ENCODE peak calls at places on chromosomes 1 and 21, in eight cellular contexts. Z is fibroblast of lung, A is neural progenitor cell, B is substantia nigra, I is heart right ventricle, Q is thoracic aorta, J is Karpas-422, V is caudate nucleus. D is an unnamed sample.

GRCh38 chr21:41317458-41317857 is 857 bp downstream of the FAM3B start:
- DNase-seq in B (no peak), J (no peak), V (no peak), Z (no peak), I (no peak), A (no peak), Q (no peak), D (no peak)

GRCh38 chr1:226549094-226549936 is 751 bp downstream of the STUM start:
- DNase-seq in V (no peak), J (no peak), Q (no peak), A (peak), I (no peak), B (no peak), Z (no peak), D (no peak)

GRCh38 chr1:155255243-155256100 is at the start of gene ENTREP3:
- DNase-seq in J (peak), A (peak), B (peak), I (peak), Z (peak), V (peak), Q (peak), D (peak)

GRCh38 chr21:36719614-36720013 is 20.7 kb downstream of the SIM2 start:
- DNase-seq in Z (no peak), A (no peak), V (no peak), J (no peak), I (no peak), Q (no peak), B (no peak), D (no peak)

GRCh38 chr21:34981793-34982192 is 67.3 kb downstream of the RUNX1 start:
- DNase-seq in Q (no peak), J (no peak), B (no peak), A (no peak), I (no peak), V (no peak), Z (no peak), D (no peak)

GRCh38 chr21:26140185-26140584 is 30.4 kb downstream of the APP start:
- DNase-seq in A (no peak), B (no peak), I (peak), Q (no peak), Z (peak), J (no peak), V (no peak), D (peak)

GRCh38 chr1:51423098-51423821 is 92.9 kb upstream of the TTC39A start:
- DNase-seq in V (peak), B (no peak), A (peak), Z (peak), Q (no peak), J (no peak), I (no peak), D (no peak)

GRCh38 chr21:31182231-31183129 is 144.2 kb upstream of the KRTAP19-8 start:
- DNase-seq in Z (no peak), A (no peak), V (no peak), J (no peak), B (no peak), I (no peak), Q (no peak), D (no peak)

GRCh38 chr1:26692793-26693490 is 2.9 kb upstream of the ARID1A start:
- DNase-seq in I (peak), Z (peak), J (peak), Q (peak), B (peak), V (peak), A (peak), D (peak)

GRCh38 chr1:15559189-15559815 is 25.5 kb downstream of the AGMAT start:
- DNase-seq in B (no peak), Z (no peak), Q (no peak), J (no peak), A (no peak), I (no peak), V (no peak), D (no peak)

GRCh38 chr1:195939844-195940243 is 668.4 kb downstream of the KCNT2 start:
- DNase-seq in J (no peak), Z (peak), Q (no peak), V (no peak), A (peak), I (no peak), B (no peak), D (no peak)

GRCh38 chr1:180616441-180616840 is 15.4 kb upstream of the XPR1 start:
- DNase-seq in J (no peak), A (no peak), B (no peak), Q (no peak), V (no peak), I (no peak), Z (peak), D (no peak)
- H3K27ac ChIP-seq in J (no peak), A (no peak), B (no peak), Q (no peak), V (no peak), I (no peak), Z (peak), D (no peak)

GRCh38 chr21:45208627-45208951 is 79.1 kb downstream of the POFUT2 start:
- DNase-seq in B (no peak), A (no peak), J (no peak), Q (no peak), Z (peak), V (no peak), I (no peak), D (no peak)
- H3K27ac ChIP-seq in B (no peak), A (no peak), J (no peak), Q (no peak), Z (no peak), V (no peak), I (no peak), D (no peak)

GRCh38 chr1:230132758-230133157 is 65.7 kb downstream of the GALNT2 start:
- DNase-seq in I (no peak), A (no peak), V (no peak), Z (no peak), Q (no peak), J (no peak), B (no peak), D (no peak)
- H3K27ac ChIP-seq in I (no peak), A (no peak), V (no peak), Z (no peak), Q (no peak), J (no peak), B (no peak), D (no peak)

GRCh38 chr1:86504895-86505625 is 36.3 kb downstream of the CLCA1 start:
- DNase-seq in V (no peak), Z (no peak), I (no peak), A (no peak), B (no peak), J (peak), Q (no peak), D (no peak)

GRCh38 chr1:86504130-86504479 is 35.4 kb downstream of the CLCA1 start:
- DNase-seq in Q (no peak), V (peak), I (no peak), A (peak), Z (no peak), J (peak), B (no peak), D (no peak)

GRCh38 chr1:86500731-86501130 is 32.0 kb downstream of the CLCA1 start:
- DNase-seq in V (no peak), Q (no peak), J (no peak), Z (peak), A (no peak), I (no peak), B (no peak), D (no peak)

GRCh38 chr1:86503477-86504129 is 34.9 kb downstream of the CLCA1 start:
- DNase-seq in B (peak), A (peak), Q (no peak), V (peak), Z (peak), I (peak), J (no peak), D (no peak)

GRCh38 chr1:86502721-86503430 is 34.1 kb downstream of the CLCA1 start:
- DNase-seq in B (no peak), A (peak), Z (no peak), V (no peak), Q (no peak), J (peak), I (no peak), D (no peak)
- H3K27ac ChIP-seq in B (no peak), A (no peak), Z (no peak), V (no peak), Q (no peak), J (no peak), I (peak), D (no peak)

D was measured in psoas muscle.